ENCODE peak calls at places on chromosome 5, in nine cellular contexts. One of them, this sample, is unnamed.

GRCh38 chr5:109532773-109533364 is 123.1 kb upstream of the PJA2 start:
- DNase-seq in HCT116: no peak
- DNase-seq in SK-N-SH: no peak
- DNase-seq in GM23248: peak; percentile 8
- DNase-seq in MM.1S: no peak
- DNase-seq in neural progenitor cell: no peak
- DNase-seq in hepatocyte: no peak
- DNase-seq in OCI-LY7: no peak
- DNase-seq in GM23338: no peak
- DNase-seq in this sample: peak; percentile 2

GRCh38 chr5:158589939-158590338 is 509.8 kb downstream of the EBF1 start:
- DNase-seq in GM23338: no peak
- DNase-seq in neural progenitor cell: no peak
- DNase-seq in HCT116: no peak
- DNase-seq in hepatocyte: no peak
- DNase-seq in MM.1S: peak; percentile 86
- DNase-seq in OCI-LY7: peak; percentile 82
- DNase-seq in SK-N-SH: no peak
- DNase-seq in GM23248: no peak
- DNase-seq in this sample: no peak

GRCh38 chr5:154334406-154335041 is 111.3 kb upstream of the SAP30L start:
- DNase-seq in HCT116: no peak
- DNase-seq in hepatocyte: no peak
- DNase-seq in OCI-LY7: no peak
- DNase-seq in SK-N-SH: no peak
- DNase-seq in GM23248: peak; percentile 4
- DNase-seq in neural progenitor cell: no peak
- DNase-seq in MM.1S: no peak
- DNase-seq in GM23338: no peak
- DNase-seq in this sample: no peak

GRCh38 chr5:73213566-73213998 is 40.6 kb downstream of the TMEM174 start:
- DNase-seq in GM23338: peak; percentile 44
- DNase-seq in hepatocyte: no peak
- DNase-seq in SK-N-SH: no peak
- DNase-seq in HCT116: no peak
- DNase-seq in GM23248: peak; percentile 69
- DNase-seq in OCI-LY7: no peak
- DNase-seq in MM.1S: no peak
- DNase-seq in neural progenitor cell: no peak
- DNase-seq in this sample: peak; percentile 11

GRCh38 chr5:94243612-94244011 is 374.8 kb downstream of the KIAA0825 start:
- DNase-seq in MM.1S: no peak
- DNase-seq in HCT116: no peak
- DNase-seq in OCI-LY7: no peak
- DNase-seq in GM23248: peak; percentile 70
- DNase-seq in neural progenitor cell: no peak
- DNase-seq in hepatocyte: no peak
- DNase-seq in SK-N-SH: no peak
- DNase-seq in GM23338: no peak
- DNase-seq in this sample: no peak

GRCh38 chr5:9302228-9302627 is 243.6 kb downstream of the SEMA5A start:
- DNase-seq in SK-N-SH: no peak
- DNase-seq in HCT116: no peak
- DNase-seq in GM23338: no peak
- DNase-seq in neural progenitor cell: no peak
- DNase-seq in hepatocyte: no peak
- DNase-seq in GM23248: peak; percentile 18
- DNase-seq in OCI-LY7: no peak
- DNase-seq in MM.1S: no peak
- DNase-seq in this sample: peak; percentile 35

GRCh38 chr5:99104538-99105132 is 175.8 kb upstream of the CHD1 start:
- DNase-seq in HCT116: peak; percentile 28
- DNase-seq in GM23338: peak; percentile 76
- DNase-seq in GM23248: peak; percentile 67
- DNase-seq in neural progenitor cell: peak; percentile 70
- DNase-seq in hepatocyte: peak; percentile 64
- DNase-seq in OCI-LY7: peak; percentile 23
- DNase-seq in SK-N-SH: peak; percentile 31
- DNase-seq in MM.1S: peak; percentile 27
- DNase-seq in this sample: peak; percentile 65

GRCh38 chr5:61332369-61332745 is 299 bp downstream of the ZSWIM6 start:
- DNase-seq in HCT116: no peak
- DNase-seq in GM23248: peak; percentile 72
- DNase-seq in neural progenitor cell: peak; percentile 79
- DNase-seq in MM.1S: peak; percentile 32
- DNase-seq in GM23338: peak; percentile 53
- DNase-seq in SK-N-SH: peak; percentile 52
- DNase-seq in OCI-LY7: no peak
- DNase-seq in hepatocyte: peak; percentile 62
- DNase-seq in this sample: no peak

GRCh38 chr5:148776780-148777179 is 49.6 kb upstream of the ADRB2 start:
- DNase-seq in HCT116: peak; percentile 61
- DNase-seq in neural progenitor cell: no peak
- DNase-seq in OCI-LY7: no peak
- DNase-seq in hepatocyte: peak; percentile 18
- DNase-seq in SK-N-SH: no peak
- DNase-seq in GM23248: peak; percentile 91
- DNase-seq in MM.1S: no peak
- DNase-seq in GM23338: no peak
- DNase-seq in this sample: peak; percentile 99

GRCh38 chr5:54517174-54517511 is 416 bp upstream of the SNX18 start:
- DNase-seq in HCT116: no peak
- DNase-seq in hepatocyte: no peak
- DNase-seq in GM23338: no peak
- DNase-seq in OCI-LY7: no peak
- DNase-seq in SK-N-SH: no peak
- DNase-seq in MM.1S: no peak
- DNase-seq in GM23248: no peak
- DNase-seq in neural progenitor cell: peak; percentile 61
- DNase-seq in this sample: no peak

GRCh38 chr5:111367081-111367480 is 142.9 kb downstream of the CAMK4 start:
- DNase-seq in hepatocyte: peak; percentile 49
- DNase-seq in GM23248: no peak
- DNase-seq in SK-N-SH: no peak
- DNase-seq in HCT116: peak; percentile 85
- DNase-seq in neural progenitor cell: no peak
- DNase-seq in OCI-LY7: no peak
- DNase-seq in GM23338: no peak
- DNase-seq in MM.1S: no peak
- DNase-seq in this sample: peak; percentile 68

GRCh38 chr5:124755565-124755964 is 9.1 kb upstream of the ZNF608 start:
- DNase-seq in HCT116: no peak
- DNase-seq in SK-N-SH: peak; percentile 73
- DNase-seq in hepatocyte: no peak
- DNase-seq in MM.1S: no peak
- DNase-seq in OCI-LY7: peak; percentile 29
- DNase-seq in GM23338: no peak
- DNase-seq in neural progenitor cell: no peak
- DNase-seq in GM23248: peak; percentile 15
- DNase-seq in this sample: no peak

GRCh38 chr5:912356-913091 is 19.8 kb downstream of the TRIP13 start:
- DNase-seq in GM23248: peak; percentile 45
- DNase-seq in neural progenitor cell: peak; percentile 84
- DNase-seq in GM23338: peak; percentile 38
- DNase-seq in hepatocyte: no peak
- DNase-seq in HCT116: peak; percentile 98
- DNase-seq in OCI-LY7: peak; percentile 15
- DNase-seq in SK-N-SH: no peak
- DNase-seq in MM.1S: no peak
- DNase-seq in this sample: peak; percentile 99

GRCh38 chr5:171445910-171446516 is 26.6 kb downstream of the FGF18 start:
- DNase-seq in MM.1S: no peak
- DNase-seq in GM23248: peak; percentile 89
- DNase-seq in OCI-LY7: no peak
- DNase-seq in HCT116: no peak
- DNase-seq in GM23338: no peak
- DNase-seq in SK-N-SH: no peak
- DNase-seq in neural progenitor cell: no peak
- DNase-seq in hepatocyte: no peak
- DNase-seq in this sample: no peak

GRCh38 chr5:158277276-158277675 is 418.3 kb upstream of the CLINT1 start:
- DNase-seq in GM23248: no peak
- DNase-seq in MM.1S: no peak
- DNase-seq in GM23338: no peak
- DNase-seq in SK-N-SH: no peak
- DNase-seq in OCI-LY7: no peak
- DNase-seq in hepatocyte: no peak
- DNase-seq in neural progenitor cell: no peak
- DNase-seq in HCT116: no peak
- DNase-seq in this sample: no peak

GRCh38 chr5:11528720-11529119 is 375.5 kb downstream of the CTNND2 start:
- DNase-seq in MM.1S: no peak
- DNase-seq in GM23338: no peak
- DNase-seq in OCI-LY7: no peak
- DNase-seq in HCT116: no peak
- DNase-seq in hepatocyte: no peak
- DNase-seq in GM23248: no peak
- DNase-seq in SK-N-SH: no peak
- DNase-seq in neural progenitor cell: no peak
- DNase-seq in this sample: no peak

GRCh38 chr5:59124983-59125960 is 542.4 kb downstream of the RAB3C start:
- DNase-seq in HCT116: no peak
- DNase-seq in GM23338: peak; percentile 46
- DNase-seq in OCI-LY7: no peak
- DNase-seq in SK-N-SH: no peak
- DNase-seq in GM23248: no peak
- DNase-seq in neural progenitor cell: no peak
- DNase-seq in hepatocyte: no peak
- DNase-seq in MM.1S: no peak
- DNase-seq in this sample: no peak

GRCh38 chr5:10599828-10600227 is 36.0 kb downstream of the ANKRD33B start:
- DNase-seq in neural progenitor cell: no peak
- DNase-seq in OCI-LY7: no peak
- DNase-seq in GM23338: no peak
- DNase-seq in HCT116: no peak
- DNase-seq in SK-N-SH: no peak
- DNase-seq in hepatocyte: no peak
- DNase-seq in MM.1S: peak; percentile 44
- DNase-seq in GM23248: peak; percentile 81
- DNase-seq in this sample: peak; percentile 91

GRCh38 chr5:139669681-139670368 is 21.7 kb downstream of the CXXC5 start:
- DNase-seq in hepatocyte: no peak
- DNase-seq in MM.1S: peak; percentile 76
- DNase-seq in GM23248: no peak
- DNase-seq in SK-N-SH: peak; percentile 86
- DNase-seq in GM23338: no peak
- DNase-seq in neural progenitor cell: no peak
- DNase-seq in OCI-LY7: peak; percentile 92
- DNase-seq in HCT116: no peak
- DNase-seq in this sample: no peak
- H3K4me1 ChIP-seq in hepatocyte: peaks cover 22% of the 10 kb centered on the region
- H3K4me1 ChIP-seq in MM.1S: peaks cover 35% of the 10 kb centered on the region
- H3K4me1 ChIP-seq in GM23248: peaks cover 25% of the 10 kb centered on the region
- H3K4me1 ChIP-seq in SK-N-SH: peaks cover 63% of the 10 kb centered on the region
- H3K4me1 ChIP-seq in GM23338: peaks cover 43% of the 10 kb centered on the region
- H3K4me1 ChIP-seq in neural progenitor cell: peaks cover 36% of the 10 kb centered on the region
- H3K4me1 ChIP-seq in OCI-LY7: peaks cover 89% of the 10 kb centered on the region
- H3K4me1 ChIP-seq in HCT116: peaks cover 28% of the 10 kb centered on the region
- H3K4me1 ChIP-seq in this sample: peaks cover 14% of the 10 kb centered on the region

GRCh38 chr5:27140831-27141230 is 102.4 kb upstream of the CDH9 start:
- DNase-seq in GM23338: no peak
- DNase-seq in OCI-LY7: no peak
- DNase-seq in HCT116: no peak
- DNase-seq in SK-N-SH: no peak
- DNase-seq in MM.1S: no peak
- DNase-seq in GM23248: peak; percentile 1
- DNase-seq in hepatocyte: no peak
- DNase-seq in neural progenitor cell: no peak
- DNase-seq in this sample: no peak
- TF ChIP-seq EZH2phosphoT487 in GM23338: no peak
- TF ChIP-seq EZH2phosphoT487 in OCI-LY7: no peak
- TF ChIP-seq EZH2phosphoT487 in HCT116: no peak
- TF ChIP-seq EZH2phosphoT487 in SK-N-SH: no peak
- TF ChIP-seq EZH2phosphoT487 in MM.1S: no peak
- TF ChIP-seq EZH2phosphoT487 in GM23248: no peak
- TF ChIP-seq EZH2phosphoT487 in hepatocyte: no peak
- TF ChIP-seq EZH2phosphoT487 in neural progenitor cell: no peak
- TF ChIP-seq EZH2phosphoT487 in this sample: no peak

DNA sequence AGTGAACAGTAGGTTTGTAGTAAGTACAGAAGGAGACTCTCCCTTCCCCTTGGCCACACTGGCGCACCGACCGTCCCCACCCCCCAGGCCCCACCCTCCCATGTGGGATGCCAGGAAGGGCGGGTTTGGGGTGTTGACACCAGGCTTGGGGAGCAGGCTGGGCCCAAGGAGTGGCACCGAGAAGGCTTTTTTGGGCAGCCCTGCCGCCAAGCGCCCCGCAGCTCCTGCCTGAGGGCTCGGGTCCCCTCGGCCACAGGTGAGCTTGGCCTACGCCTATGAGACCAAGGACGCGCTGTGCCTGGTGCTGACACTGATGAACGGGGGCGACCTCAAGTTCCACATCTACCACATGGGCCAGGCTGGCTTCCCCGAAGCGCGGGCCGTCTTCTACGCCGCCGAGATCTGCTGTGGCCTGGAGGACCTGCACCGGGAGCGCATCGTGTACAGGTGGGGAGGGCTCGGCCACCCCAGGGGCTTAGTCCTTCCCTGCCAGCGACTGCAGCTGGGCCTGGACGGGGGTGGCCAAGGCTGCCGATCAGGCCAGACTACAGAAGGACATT is 7.3 kb downstream of the GRK6 start:
- DNase-seq in hepatocyte: no peak
- DNase-seq in SK-N-SH: no peak
- DNase-seq in OCI-LY7: no peak
- DNase-seq in GM23338: no peak
- DNase-seq in HCT116: no peak
- DNase-seq in neural progenitor cell: no peak
- DNase-seq in GM23248: no peak
- DNase-seq in MM.1S: no peak
- DNase-seq in this sample: no peak
- H3K4me1 ChIP-seq in hepatocyte: no peaks in the 10 kb centered on the region
- H3K4me1 ChIP-seq in SK-N-SH: no peaks in the 10 kb centered on the region
- H3K4me1 ChIP-seq in OCI-LY7: peaks cover 39% of the 10 kb centered on the region
- H3K4me1 ChIP-seq in GM23338: peaks cover 1% of the 10 kb centered on the region
- H3K4me1 ChIP-seq in HCT116: no peaks in the 10 kb centered on the region
- H3K4me1 ChIP-seq in neural progenitor cell: no peaks in the 10 kb centered on the region
- H3K4me1 ChIP-seq in GM23248: no peaks in the 10 kb centered on the region
- H3K4me1 ChIP-seq in MM.1S: peaks cover 38% of the 10 kb centered on the region
- H3K4me1 ChIP-seq in this sample: no peaks in the 10 kb centered on the region

DNA sequence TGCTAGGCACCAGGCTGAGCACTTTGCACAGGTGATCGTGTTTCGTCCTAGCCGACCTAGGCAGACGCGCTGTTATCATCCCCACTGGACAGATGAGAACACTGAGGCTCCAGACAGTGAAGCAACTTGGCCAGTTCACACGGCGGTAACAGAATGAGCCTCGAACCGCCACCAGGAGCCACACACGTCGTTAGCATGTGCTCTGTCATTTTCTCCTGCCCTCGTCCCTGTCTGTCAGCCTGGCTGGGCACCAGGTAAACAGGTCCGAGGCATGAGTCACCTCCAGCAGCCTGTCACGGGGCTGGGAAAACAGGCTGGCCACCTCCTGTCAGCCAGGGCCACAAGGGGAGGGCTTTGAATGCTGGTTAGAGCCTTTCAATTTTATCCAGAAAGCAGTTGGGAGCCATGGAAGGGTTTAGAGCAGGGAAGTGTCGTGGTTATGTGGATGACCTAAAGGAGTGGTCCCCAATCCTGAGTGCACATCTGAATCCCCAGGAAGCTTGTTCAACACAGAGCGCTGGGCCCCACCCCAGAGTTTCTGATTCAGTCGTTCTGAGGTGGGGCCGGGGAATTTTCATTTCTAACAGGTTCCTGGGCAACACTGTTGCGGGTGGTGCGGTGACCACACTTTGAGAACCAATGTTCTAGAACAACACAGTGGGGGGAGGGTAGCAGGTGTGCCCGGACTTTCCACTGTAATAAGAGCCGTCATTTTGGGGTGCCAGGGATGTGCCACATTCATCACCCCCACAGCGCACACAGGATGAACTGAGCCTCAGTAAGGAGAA is 39.5 kb downstream of the DUSP1 start:
- DNase-seq in neural progenitor cell: no peak
- DNase-seq in MM.1S: no peak
- DNase-seq in GM23338: no peak
- DNase-seq in GM23248: peak; percentile 34
- DNase-seq in SK-N-SH: no peak
- DNase-seq in HCT116: peak; percentile 66
- DNase-seq in OCI-LY7: no peak
- DNase-seq in hepatocyte: peak; percentile 81
- DNase-seq in this sample: peak; percentile 88
- TF ChIP-seq EZH2phosphoT487 in neural progenitor cell: no peak
- TF ChIP-seq EZH2phosphoT487 in MM.1S: no peak
- TF ChIP-seq EZH2phosphoT487 in GM23338: no peak
- TF ChIP-seq EZH2phosphoT487 in GM23248: no peak
- TF ChIP-seq EZH2phosphoT487 in SK-N-SH: no peak
- TF ChIP-seq EZH2phosphoT487 in HCT116: no peak
- TF ChIP-seq EZH2phosphoT487 in OCI-LY7: no peak
- TF ChIP-seq EZH2phosphoT487 in hepatocyte: no peak
- TF ChIP-seq EZH2phosphoT487 in this sample: no peak

This sample was measured in PC-3.